ENCODE peak calls at places on chromosomes 2 and 18, in seven cellular contexts. I, O, B, L, R, X and D are unnamed samples.
A peak's percentile ranks its signal among the peaks of the same experiment; 100 is the strongest.

GRCh38 chr2:65070172-65070830 is 14.1 kb downstream of the CEP68 start:
- DNase-seq in I (no peak), O (peak; percentile 47), B (peak; percentile 41), L (peak; percentile 75), R (no peak), X (peak; percentile 34), D (peak; percentile 81)

GRCh38 chr2:44155577-44156446 is 12.9 kb upstream of the PPM1B start:
- DNase-seq in I (no peak), O (no peak), B (no peak), L (peak; percentile 46), R (no peak), X (no peak), D (no peak)

GRCh38 chr2:73489053-73489452 is 103.4 kb downstream of the ALMS1 start:
- DNase-seq in I (no peak), O (no peak), B (no peak), L (no peak), R (no peak), X (no peak), D (no peak)

GRCh38 chr2:220117010-220117409 is 489.6 kb downstream of the SLC4A3 start:
- DNase-seq in I (no peak), O (no peak), B (no peak), L (no peak), R (no peak), X (no peak), D (no peak)

GRCh38 chr18:45920367-45920766 is 46.8 kb downstream of the EPG5 start:
- DNase-seq in I (no peak), O (peak; percentile 15), B (peak; percentile 68), L (peak; percentile 85), R (no peak), X (no peak), D (peak; percentile 74)

GRCh38 chr2:46380038-46380940 is 83.1 kb downstream of the EPAS1 start:
- DNase-seq in I (no peak), O (no peak), B (no peak), L (no peak), R (no peak), X (no peak), D (no peak)

GRCh38 chr2:220959391-220959802 is 612.7 kb downstream of the EPHA4 start:
- DNase-seq in I (no peak), O (peak; percentile 73), B (no peak), L (no peak), R (no peak), X (no peak), D (no peak)

GRCh38 chr2:119062179-119062578 is 96.4 kb downstream of the C1QL2 start:
- DNase-seq in I (no peak), O (no peak), B (no peak), L (no peak), R (no peak), X (no peak), D (no peak)

GRCh38 chr2:178277741-178278197 is 83.5 kb downstream of the OSBPL6 start:
- DNase-seq in I (no peak), O (no peak), B (no peak), L (peak; percentile 65), R (no peak), X (no peak), D (no peak)

GRCh38 chr2:66443183-66443976 is 8.5 kb downstream of the MEIS1 start:
- DNase-seq in I (peak; percentile 40), O (no peak), B (no peak), L (peak; percentile 54), R (no peak), X (no peak), D (no peak)

GRCh38 chr18:77653792-77654191 is 404.1 kb downstream of the GALR1 start:
- DNase-seq in I (no peak), O (no peak), B (no peak), L (no peak), R (no peak), X (no peak), D (no peak)

GRCh38 chr2:15472133-15472532 is 89.0 kb downstream of the NBAS start:
- DNase-seq in I (no peak), O (no peak), B (no peak), L (no peak), R (no peak), X (peak; percentile 7), D (no peak)

GRCh38 chr2:63050186-63050915 is at the start of gene OTX1:
- DNase-seq in I (peak; percentile 90), O (peak; percentile 33), B (peak; percentile 63), L (peak; percentile 40), R (peak; percentile 55), X (peak; percentile 99), D (peak; percentile 72)